ENCODE peak calls at places on chromosomes 7 and 10, in six cellular contexts. E, M, H, I, U and O are unnamed samples.

GRCh38 chr7:150385240-150385830 is 6.2 kb downstream of the ZNF775 start:
- DNase-seq in E (no peak), M (peak; percentile 71), H (no peak), I (no peak), U (no peak), O (no peak)

GRCh38 chr10:78846770-78847169 is 222.0 kb upstream of the ZMIZ1 start:
- DNase-seq in E (no peak), M (no peak), H (peak; percentile 46), I (no peak), U (no peak), O (peak; percentile 61)

GRCh38 chr7:18798018-18798906 is 302.7 kb downstream of the HDAC9 start:
- DNase-seq in E (no peak), M (no peak), H (no peak), I (no peak), U (no peak), O (no peak)

GRCh38 chr7:99099499-99100077 is 44.3 kb downstream of the SMURF1 start:
- DNase-seq in E (no peak), M (no peak), H (no peak), I (no peak), U (no peak), O (no peak)

GRCh38 chr7:142587578-142588191 is 161.6 kb upstream of the PRSS1 start:
- DNase-seq in E (no peak), M (peak; percentile 27), H (no peak), I (no peak), U (no peak), O (no peak)

GRCh38 chr7:73718905-73719805 is at the start of gene STX1A:
- DNase-seq in E (peak; percentile 62), M (no peak), H (peak; percentile 48), I (peak; percentile 58), U (peak; percentile 76), O (peak; percentile 69)

GRCh38 chr7:124898523-124898922 is 31.1 kb downstream of the POT1 start:
- DNase-seq in E (no peak), M (no peak), H (no peak), I (no peak), U (no peak), O (no peak)

GRCh38 chr7:95265634-95266033 is 58.7 kb downstream of the PON1 start:
- DNase-seq in E (no peak), M (no peak), H (no peak), I (no peak), U (no peak), O (no peak)

GRCh38 chr10:110533149-110533548 is 34.3 kb upstream of the SMC3 start:
- DNase-seq in E (no peak), M (no peak), H (no peak), I (no peak), U (no peak), O (no peak)

GRCh38 chr10:19930936-19931859 is 115.0 kb downstream of the PLXDC2 start:
- DNase-seq in E (no peak), M (peak; percentile 71), H (no peak), I (peak; percentile 51), U (peak; percentile 56), O (no peak)

GRCh38 chr10:52631648-52632047 is 140.9 kb downstream of the MBL2 start:
- DNase-seq in E (no peak), M (no peak), H (no peak), I (no peak), U (no peak), O (no peak)

GRCh38 chr7:33062023-33062781 is at the start of gene NT5C3A:
- DNase-seq in E (peak; percentile 5), M (peak; percentile 12), H (no peak), I (no peak), U (peak; percentile 52), O (no peak)

GRCh38 chr10:95755511-95756004 is 405 bp upstream of the ENTPD1 start:
- DNase-seq in E (no peak), M (no peak), H (no peak), I (no peak), U (peak; percentile 48), O (peak; percentile 29)

GRCh38 chr7:28128608-28129007 is 52.0 kb downstream of the JAZF1 start:
- DNase-seq in E (no peak), M (no peak), H (no peak), I (no peak), U (no peak), O (no peak)